ENCODE peak calls at places on chromosomes 6 and 20, in five cellular contexts. S is IMR-90, A is HepG2, G is GM12878, X is SK-N-SH. E is an unnamed sample.

GRCh38 chr6:42200035-42200434 is 5.3 kb upstream of the GUCA1B start:
- DNase-seq in A (peak; percentile 78), G (no peak), X (no peak), S (peak; percentile 99), E (no peak)

GRCh38 chr20:23125625-23126191 is 39.6 kb upstream of the CD93 start:
- DNase-seq in G (no peak), A (no peak), X (no peak), S (peak; percentile 60), E (no peak)

GRCh38 chr20:53866787-53867740 is 203.3 kb downstream of the BCAS1 start:
- DNase-seq in X (no peak), S (no peak), A (peak; percentile 82), G (peak; percentile 86), E (no peak)

GRCh38 chr6:67916389-67916788 is 718.7 kb upstream of the ADGRB3 start:
- DNase-seq in A (no peak), G (no peak), S (no peak), X (no peak), E (no peak)

GRCh38 chr6:108359901-108360882 is 65.3 kb downstream of the AFG1L start:
- DNase-seq in G (no peak), A (no peak), X (no peak), S (peak; percentile 47), E (peak; percentile 36)

GRCh38 chr6:107600936-107601335 is 111.0 kb downstream of the SOBP start:
- DNase-seq in X (no peak), G (no peak), A (peak; percentile 18), S (peak; percentile 47), E (no peak)

GRCh38 chr6:158669145-158670035 is 19.5 kb downstream of the SYTL3 start:
- DNase-seq in S (peak; percentile 69), G (no peak), A (no peak), X (no peak), E (no peak)

GRCh38 chr6:88512951-88513350 is 346.8 kb upstream of the CNR1 start:
- DNase-seq in S (no peak), G (no peak), A (no peak), X (no peak), E (no peak)

GRCh38 chr6:151497935-151498726 is 4.3 kb downstream of the CCDC170 start:
- DNase-seq in A (peak; percentile 75), X (no peak), S (peak; percentile 2), G (no peak), E (no peak)

GRCh38 chr20:21505810-21506530 is 7.9 kb downstream of the NKX2-2 start:
- DNase-seq in X (peak; percentile 90), S (peak; percentile 20), G (no peak), A (no peak), E (peak; percentile 75)

GRCh38 chr6:139853302-139853992 is 479.0 kb upstream of the CITED2 start:
- DNase-seq in G (no peak), S (peak; percentile 87), X (no peak), A (peak; percentile 17), E (no peak)

GRCh38 chr6:139852067-139852466 is 477.6 kb upstream of the CITED2 start:
- DNase-seq in A (no peak), S (no peak), G (no peak), X (no peak), E (no peak)

GRCh38 chr6:139855741-139856206 is 481.3 kb upstream of the CITED2 start:
- DNase-seq in A (no peak), G (no peak), X (no peak), S (peak; percentile 76), E (no peak)

GRCh38 chr6:139850512-139850911 is 476.1 kb upstream of the CITED2 start:
- DNase-seq in X (no peak), G (no peak), S (no peak), A (no peak), E (no peak)

GRCh38 chr6:139852484-139853140 is 478.2 kb upstream of the CITED2 start:
- DNase-seq in A (no peak), S (peak; percentile 93), X (no peak), G (no peak), E (no peak)
- TF ChIP-seq MXI1 in A (no peak), S (no peak), X (no peak), G (no peak), E (no peak)

GRCh38 chr6:43702522-43703440 is 15.2 kb upstream of the MRPS18A start:
- DNase-seq in X (no peak), S (peak; percentile 83), G (no peak), A (peak; percentile 93), E (peak; percentile 99)
- H3K4me2 ChIP-seq in X (no peak overlapping the region), S (peak overlapping the region; percentile 57), G (no peak overlapping the region), A (peak overlapping the region; percentile 85), E (peak overlapping the region; percentile 71)

DNA sequence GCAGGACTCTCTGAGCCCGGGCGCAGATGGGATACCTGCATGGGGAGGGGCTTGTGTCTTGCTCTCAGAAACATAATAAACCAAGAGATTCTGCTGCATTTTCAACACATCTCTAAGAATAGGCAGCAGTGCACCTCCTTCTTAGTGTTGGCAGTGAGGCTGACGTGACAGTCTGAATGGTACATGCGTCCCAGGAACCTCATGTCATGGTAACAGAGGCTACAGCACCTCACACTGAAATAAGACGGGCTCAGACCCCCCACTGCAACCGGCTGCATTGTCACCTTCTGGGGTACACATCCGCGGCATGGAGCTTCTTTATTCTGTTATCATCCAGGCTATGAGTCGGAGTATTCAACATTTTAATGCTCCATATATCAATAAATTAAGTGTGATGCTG is 397.3 kb upstream of the AGPAT4 start:
- DNase-seq in X (no peak), A (no peak), S (no peak), G (no peak), E (no peak)
- TF ChIP-seq MXI1 in X (no peak), A (no peak), S (no peak), G (no peak), E (no peak)

DNA sequence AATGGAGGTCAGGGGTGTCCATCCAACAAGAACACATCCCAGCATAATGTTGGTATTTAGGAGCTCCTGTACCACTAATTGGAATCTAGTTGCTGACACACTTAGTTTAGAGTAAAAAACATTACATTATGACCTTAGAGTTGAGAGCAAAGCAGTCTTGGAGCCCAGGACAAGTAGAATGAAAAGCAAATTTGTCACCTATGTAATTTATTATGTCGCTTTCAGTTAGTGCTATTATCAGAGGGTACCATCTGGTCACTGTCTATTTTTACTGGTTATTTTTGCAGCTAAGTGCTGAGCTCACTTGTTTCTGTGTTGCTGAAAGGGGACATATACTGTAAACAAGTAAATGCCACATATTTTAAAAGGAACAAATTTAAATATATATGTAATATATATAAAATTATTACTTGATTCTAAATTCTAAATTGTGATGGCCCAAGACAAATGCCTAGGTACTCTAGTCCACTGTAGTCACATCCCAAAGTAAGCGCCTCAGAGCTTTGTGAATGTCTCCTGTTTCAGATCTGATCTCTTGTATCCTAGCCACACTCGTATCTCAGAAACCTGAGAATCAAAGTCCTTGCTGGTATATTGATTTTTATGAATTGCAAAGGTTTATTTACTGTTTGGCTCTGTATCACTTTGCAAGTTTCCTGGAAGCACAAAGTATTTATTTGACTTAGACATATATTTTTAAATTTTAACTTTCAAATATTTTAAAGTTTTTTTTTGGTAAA is 148.6 kb upstream of the MAN1A1 start:
- DNase-seq in G (no peak), S (no peak), X (no peak), A (peak; percentile 42), E (peak; percentile 55)
- H3K4me2 ChIP-seq in G (no peak overlapping the region), S (no peak overlapping the region), X (no peak overlapping the region), A (no peak overlapping the region), E (peak overlapping the region; percentile 6)

GRCh38 chr6:143111443-143111842 is 50.8 kb downstream of the AIG1 start:
- DNase-seq in X (no peak), G (no peak), S (no peak), A (no peak), E (no peak)

GRCh38 chr6:143112084-143112768 is 51.5 kb downstream of the AIG1 start:
- DNase-seq in A (no peak), G (no peak), S (no peak), X (no peak), E (no peak)

GRCh38 chr6:143110996-143111395 is 50.3 kb downstream of the AIG1 start:
- DNase-seq in X (no peak), S (peak; percentile 52), A (no peak), G (no peak), E (no peak)

GRCh38 chr6:143112837-143113236 is 52.1 kb downstream of the AIG1 start:
- DNase-seq in A (no peak), X (no peak), G (no peak), S (no peak), E (no peak)

GRCh38 chr6:143110572-143110971 is 49.9 kb downstream of the AIG1 start:
- DNase-seq in A (no peak), S (peak; percentile 73), X (no peak), G (no peak), E (no peak)
- TF ChIP-seq MXI1 in A (no peak), S (no peak), X (no peak), G (no peak), E (no peak)

DNA sequence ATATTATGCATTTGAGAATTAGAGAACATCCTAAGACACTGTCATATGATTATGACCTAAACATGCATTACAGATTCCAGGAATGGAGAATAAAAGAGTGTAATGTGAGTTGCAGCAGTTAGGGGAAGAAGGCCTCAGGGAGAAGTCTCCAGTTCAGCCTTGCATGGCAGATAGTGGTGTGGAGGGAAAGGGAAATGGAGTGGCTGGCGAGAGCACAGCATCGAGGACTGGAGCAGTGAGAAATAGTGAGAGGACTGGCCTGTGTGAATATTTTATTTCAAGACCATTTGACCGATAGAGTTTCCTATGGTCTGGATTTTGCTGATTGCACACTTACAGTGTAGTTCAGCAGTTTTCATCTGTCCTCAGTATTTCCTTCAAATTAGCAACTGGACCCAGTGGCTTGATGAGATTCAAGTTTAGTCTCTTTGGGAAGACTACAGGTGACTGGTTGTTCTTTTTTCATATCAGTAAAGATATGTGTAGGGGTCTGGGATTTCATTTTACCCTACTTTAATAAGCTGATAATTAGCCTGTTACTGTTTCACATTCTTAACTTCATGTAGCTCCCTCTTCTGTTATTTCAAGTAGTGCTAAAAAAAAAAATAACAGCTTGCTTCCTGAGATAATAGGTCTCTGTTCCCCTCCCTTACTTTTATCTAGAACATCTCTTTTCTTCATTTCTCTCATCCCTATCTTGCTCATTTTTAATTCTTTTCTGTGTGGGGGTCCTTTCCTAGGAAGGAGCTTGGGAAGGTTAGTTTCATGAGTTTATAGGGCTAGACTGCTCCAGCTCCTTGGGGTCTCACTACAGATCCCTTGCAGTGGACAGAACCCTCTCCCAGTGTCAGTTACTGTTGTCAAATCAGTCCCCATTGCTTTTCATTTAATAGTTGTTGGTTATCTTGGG is 27.9 kb downstream of the BLTP3A start:
- DNase-seq in X (no peak), S (no peak), A (no peak), G (no peak), E (no peak)
- H3K4me2 ChIP-seq in X (no peak overlapping the region), S (no peak overlapping the region), A (no peak overlapping the region), G (no peak overlapping the region), E (peak overlapping the region; percentile 33)